ENCODE peak calls at places on chromosomes 7 and 10, in seven cellular contexts. X, Y, G, E, M, N and F are unnamed samples.

GRCh38 chr10:29009464-29009863 is 279.4 kb upstream of the LYZL1 start:
- DNase-seq in X (no peak), Y (no peak), G (no peak), E (no peak), M (no peak), N (no peak), F (no peak)

GRCh38 chr10:31961264-31961663 is 32.6 kb upstream of the ARHGAP12 start:
- DNase-seq in X (no peak), Y (no peak), G (peak), E (no peak), M (no peak), N (no peak), F (no peak)

GRCh38 chr7:131105803-131106680 is 221.6 kb upstream of the MKLN1 start:
- DNase-seq in X (peak), Y (peak), G (peak), E (peak), M (peak), N (peak), F (peak)

GRCh38 chr10:70461397-70462348 is 16.9 kb upstream of the PALD1 start:
- DNase-seq in X (peak), Y (peak), G (no peak), E (peak), M (peak), N (peak), F (no peak)

GRCh38 chr7:1346851-1347250 is 112.4 kb downstream of the MICALL2 start:
- DNase-seq in X (no peak), Y (no peak), G (no peak), E (no peak), M (no peak), N (no peak), F (no peak)

GRCh38 chr10:86357676-86358075 is 8.9 kb downstream of the GRID1 start:
- DNase-seq in X (no peak), Y (no peak), G (no peak), E (no peak), M (no peak), N (no peak), F (no peak)

GRCh38 chr10:125127110-125127509 is 33.3 kb downstream of the CTBP2 start:
- DNase-seq in X (no peak), Y (no peak), G (no peak), E (no peak), M (no peak), N (no peak), F (no peak)

GRCh38 chr10:122551450-122551849 is 9.1 kb upstream of the DMBT1 start:
- DNase-seq in X (peak), Y (no peak), G (no peak), E (peak), M (no peak), N (no peak), F (peak)

GRCh38 chr10:15426558-15426957 is 55.5 kb upstream of the FAM171A1 start:
- DNase-seq in X (no peak), Y (no peak), G (no peak), E (no peak), M (no peak), N (no peak), F (no peak)